ENCODE peak calls at places on chromosome 20, in ten cellular contexts. H is left ventricle myocardium inferior, X is adrenal gland, W is A549, P is breast epithelium, L is pancreas, V is right cardiac atrium, K is small intestine, C is IMR-90, B is tibial artery. A is an unnamed sample.

GRCh38 chr20:35314460-35315198 is 22.4 kb upstream of the FAM83C start:
- DNase-seq in H (no peak), X (no peak), W (no peak), P (no peak), L (no peak), V (no peak), K (no peak), C (no peak), B (no peak), A (no peak)

GRCh38 chr20:62053465-62054196 is 12.1 kb downstream of the TAF4 start:
- DNase-seq in H (no peak), X (no peak), W (no peak), P (no peak), L (peak; percentile 44), V (no peak), K (no peak), C (no peak), B (no peak), A (no peak)

GRCh38 chr20:47927385-47927851 is 142.1 kb upstream of the SULF2 start:
- DNase-seq in H (no peak), X (no peak), W (no peak), P (peak; percentile 67), L (no peak), V (no peak), K (no peak), C (peak; percentile 21), B (no peak), A (no peak)

GRCh38 chr20:10125757-10126156 is 91.0 kb downstream of the ANKEF1 start:
- DNase-seq in H (no peak), X (no peak), W (no peak), P (no peak), L (no peak), V (no peak), K (no peak), C (peak; percentile 21), B (no peak), A (no peak)

GRCh38 chr20:52219441-52219840 is 27.9 kb upstream of the ZFP64 start:
- DNase-seq in H (no peak), X (no peak), W (peak; percentile 22), P (no peak), L (no peak), V (no peak), K (peak; percentile 13), C (peak; percentile 2), B (no peak), A (no peak)

GRCh38 chr20:40744494-40745175 is 55.6 kb upstream of the MAFB start:
- DNase-seq in H (no peak), X (no peak), W (no peak), P (no peak), L (no peak), V (no peak), K (no peak), C (no peak), B (no peak), A (no peak)

GRCh38 chr20:50395258-50395729 is 114.9 kb upstream of the PTPN1 start:
- DNase-seq in H (peak; percentile 87), X (peak; percentile 95), W (no peak), P (peak; percentile 43), L (no peak), V (peak; percentile 90), K (no peak), C (peak; percentile 34), B (peak; percentile 95), A (no peak)

GRCh38 chr20:61130156-61130555 is 121.9 kb upstream of the CDH4 start:
- DNase-seq in H (no peak), X (no peak), W (no peak), P (no peak), L (no peak), V (no peak), K (no peak), C (no peak), B (no peak), A (no peak)

GRCh38 chr20:38730989-38731737 is 6.9 kb downstream of the SLC32A1 start:
- DNase-seq in H (peak; percentile 59), X (peak; percentile 78), W (peak; percentile 79), P (no peak), L (peak; percentile 93), V (peak; percentile 86), K (peak; percentile 38), C (peak; percentile 31), B (no peak), A (peak; percentile 76)

GRCh38 chr20:17896771-17897369 is 71.7 kb downstream of the SNX5 start:
- DNase-seq in H (no peak), X (peak; percentile 49), W (no peak), P (no peak), L (no peak), V (no peak), K (no peak), C (no peak), B (no peak), A (no peak)

GRCh38 chr20:62749851-62750445 is 41.3 kb downstream of the NTSR1 start:
- DNase-seq in H (peak; percentile 2), X (no peak), W (no peak), P (no peak), L (no peak), V (peak; percentile 13), K (no peak), C (no peak), B (no peak), A (no peak)

GRCh38 chr20:57676517-57677322 is 33.1 kb downstream of the PMEPA1 start:
- DNase-seq in H (no peak), X (no peak), W (no peak), P (no peak), L (no peak), V (peak; percentile 45), K (peak; percentile 86), C (no peak), B (no peak), A (no peak)
- H3K4me1 ChIP-seq in H (peaks cover 79% of the 10 kb centered on the region), X (no peaks in the 10 kb centered on the region), W (peaks cover 98% of the 10 kb centered on the region), P (no peaks in the 10 kb centered on the region), L (no peaks in the 10 kb centered on the region), V (peaks cover 9% of the 10 kb centered on the region), K (no peaks in the 10 kb centered on the region), C (no peaks in the 10 kb centered on the region), B (peaks cover 78% of the 10 kb centered on the region), A (peaks cover 21% of the 10 kb centered on the region)

GRCh38 chr20:9087531-9088217 is 18.8 kb downstream of the PLCB4 start:
- DNase-seq in H (no peak), X (no peak), W (no peak), P (no peak), L (no peak), V (no peak), K (no peak), C (no peak), B (no peak), A (no peak)

GRCh38 chr20:9088556-9088955 is 19.7 kb downstream of the PLCB4 start:
- DNase-seq in H (no peak), X (no peak), W (no peak), P (no peak), L (no peak), V (no peak), K (no peak), C (no peak), B (no peak), A (no peak)

GRCh38 chr20:9093203-9093962 is 24.5 kb downstream of the PLCB4 start:
- DNase-seq in H (no peak), X (no peak), W (no peak), P (no peak), L (no peak), V (no peak), K (no peak), C (no peak), B (no peak), A (no peak)

DNA sequence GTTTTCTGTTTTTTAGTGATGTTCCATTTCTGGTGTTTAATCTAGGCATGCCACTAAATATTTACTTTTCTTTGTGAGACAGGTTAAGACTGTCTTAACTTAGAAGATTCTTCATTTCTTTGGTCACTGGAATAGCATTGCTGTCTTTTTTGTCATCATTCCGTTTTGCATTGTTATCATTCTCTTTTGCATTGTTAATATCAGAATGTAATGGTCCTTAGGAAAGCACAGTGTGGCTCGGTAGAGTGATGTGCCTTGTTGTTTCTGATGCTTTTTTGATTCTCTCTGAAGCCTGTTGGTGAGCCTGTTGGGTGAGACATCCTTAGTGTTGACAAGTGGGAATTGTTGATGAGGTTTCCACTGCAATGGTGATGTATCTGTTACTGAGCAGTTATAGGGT is 23.2 kb downstream of the PLCB4 start:
- DNase-seq in H (no peak), X (no peak), W (no peak), P (no peak), L (no peak), V (no peak), K (no peak), C (no peak), B (no peak), A (no peak)
- H3K4me3 ChIP-seq in H (no peak overlapping the region), X (no peak overlapping the region), W (no peak overlapping the region), P (no peak overlapping the region), L (no peak overlapping the region), V (no peak overlapping the region), K (no peak overlapping the region), C (no peak overlapping the region), B (no peak overlapping the region), A (no peak overlapping the region)

GRCh38 chr20:59668926-59669325 is 64.6 kb downstream of the PHACTR3 start:
- DNase-seq in H (no peak), X (no peak), W (no peak), P (no peak), L (no peak), V (no peak), K (no peak), C (no peak), B (no peak), A (no peak)

GRCh38 chr20:59667981-59668515 is 63.7 kb downstream of the PHACTR3 start:
- DNase-seq in H (no peak), X (no peak), W (no peak), P (no peak), L (no peak), V (no peak), K (no peak), C (no peak), B (no peak), A (no peak)

GRCh38 chr20:59665656-59666555 is 61.6 kb downstream of the PHACTR3 start:
- DNase-seq in H (no peak), X (no peak), W (no peak), P (no peak), L (no peak), V (no peak), K (no peak), C (no peak), B (no peak), A (no peak)

GRCh38 chr20:59666586-59666985 is 62.2 kb downstream of the PHACTR3 start:
- DNase-seq in H (no peak), X (no peak), W (no peak), P (no peak), L (no peak), V (no peak), K (no peak), C (no peak), B (no peak), A (no peak)

DNA sequence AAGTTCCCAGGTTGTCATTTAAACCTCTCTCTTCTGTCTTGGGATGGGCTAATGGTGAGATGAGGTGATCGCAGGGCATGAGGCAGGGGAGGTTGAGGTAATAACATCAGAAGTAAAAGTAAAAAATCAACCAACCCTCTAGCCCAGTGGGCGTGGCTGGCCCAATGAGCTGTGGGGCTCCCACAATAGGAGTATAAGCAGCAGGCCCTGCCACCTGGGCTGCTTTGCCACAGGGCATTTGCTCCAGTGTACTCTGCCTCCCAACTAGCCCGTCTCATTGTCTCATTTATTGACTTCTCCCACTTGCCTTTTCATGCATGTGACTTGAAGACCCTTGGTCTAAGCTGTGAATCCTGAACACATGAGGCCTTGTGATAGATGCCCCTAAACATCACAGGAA is 62.8 kb downstream of the PHACTR3 start:
- DNase-seq in H (no peak), X (no peak), W (no peak), P (no peak), L (no peak), V (no peak), K (no peak), C (no peak), B (no peak), A (no peak)
- H3K9me3 ChIP-seq in H (no peaks in the 10 kb centered on the region), X (no peaks in the 10 kb centered on the region), W (no peaks in the 10 kb centered on the region), P (no peaks in the 10 kb centered on the region), L (no peaks in the 10 kb centered on the region), V (no peaks in the 10 kb centered on the region), K (no peaks in the 10 kb centered on the region), C (peaks cover 54% of the 10 kb centered on the region), B (no peaks in the 10 kb centered on the region), A (no peaks in the 10 kb centered on the region)

GRCh38 chr20:19990911-19991707 is 26.1 kb upstream of the NAA20 start:
- DNase-seq in H (no peak), X (no peak), W (no peak), P (no peak), L (no peak), V (no peak), K (no peak), C (no peak), B (no peak), A (no peak)
- H3K4me1 ChIP-seq in H (peaks cover 100% of the 10 kb centered on the region), X (peaks cover 24% of the 10 kb centered on the region), W (peaks cover 69% of the 10 kb centered on the region), P (peaks cover 34% of the 10 kb centered on the region), L (peaks cover 26% of the 10 kb centered on the region), V (peaks cover 24% of the 10 kb centered on the region), K (peaks cover 7% of the 10 kb centered on the region), C (peaks cover 31% of the 10 kb centered on the region), B (peaks cover 41% of the 10 kb centered on the region), A (no peaks in the 10 kb centered on the region)